ENCODE peak calls at places on chromosomes 13 and 19, in six cellular contexts. J, A, T, S, G and I are unnamed samples.

GRCh38 chr19:18173572-18174294 is at the start of gene IFI30:
- DNase-seq in J (no peak), T (no peak), G (peak; percentile 60), S (peak; percentile 95), A (no peak), I (no peak)

GRCh38 chr13:97141564-97142005 is 80.5 kb upstream of the MBNL2 start:
- DNase-seq in T (no peak), A (peak; percentile 94), J (peak; percentile 82), S (no peak), G (no peak), I (no peak)

GRCh38 chr19:14139944-14140343 is 3.6 kb upstream of the ASF1B start:
- DNase-seq in J (no peak), S (no peak), A (no peak), G (no peak), T (no peak), I (no peak)

GRCh38 chr19:41352609-41353465 is 885 bp downstream of the TGFB1 start:
- DNase-seq in J (peak; percentile 72), G (peak; percentile 72), T (no peak), S (peak; percentile 89), A (peak; percentile 44), I (no peak)

GRCh38 chr13:110949116-110949515 is 34.2 kb upstream of the ANKRD10 start:
- DNase-seq in A (no peak), J (peak; percentile 68), T (no peak), S (no peak), G (no peak), I (no peak)

GRCh38 chr19:1171755-1172352 is 2.2 kb downstream of the SBNO2 start:
- DNase-seq in G (no peak), J (no peak), T (peak; percentile 62), S (no peak), A (no peak), I (peak; percentile 59)

GRCh38 chr19:47895165-47895782 is 9.2 kb upstream of the SULT2A1 start:
- DNase-seq in S (no peak), A (no peak), T (no peak), J (no peak), G (no peak), I (no peak)

GRCh38 chr13:20654156-20654555 is 49.3 kb upstream of the IL17D start:
- DNase-seq in A (peak; percentile 53), S (no peak), J (no peak), G (no peak), T (no peak), I (no peak)

GRCh38 chr19:18287836-18288772 is 6.7 kb upstream of the JUND start:
- DNase-seq in S (no peak), G (no peak), T (no peak), A (no peak), J (peak; percentile 41), I (no peak)

GRCh38 chr13:43894438-43894837 is 14.7 kb downstream of the LACC1 start:
- DNase-seq in T (no peak), J (no peak), A (no peak), G (no peak), S (no peak), I (no peak)

GRCh38 chr13:29917573-29918091 is 67.2 kb upstream of the UBL3 start:
- DNase-seq in G (no peak), T (no peak), J (no peak), S (no peak), A (peak; percentile 48), I (no peak)

GRCh38 chr13:40384976-40385857 is 281.2 kb downstream of the FOXO1 start:
- DNase-seq in G (no peak), A (no peak), S (no peak), T (no peak), J (no peak), I (no peak)

GRCh38 chr13:40381935-40382764 is 284.3 kb downstream of the FOXO1 start:
- DNase-seq in J (no peak), S (no peak), T (no peak), G (no peak), A (no peak), I (no peak)

GRCh38 chr13:40385858-40386180 is 280.6 kb downstream of the FOXO1 start:
- DNase-seq in A (no peak), T (no peak), S (no peak), J (no peak), G (no peak), I (no peak)

GRCh38 chr13:40383132-40383531 is 283.3 kb downstream of the FOXO1 start:
- DNase-seq in A (no peak), G (no peak), S (no peak), T (no peak), J (no peak), I (no peak)

GRCh38 chr13:40383922-40384321 is 282.5 kb downstream of the FOXO1 start:
- DNase-seq in G (no peak), T (no peak), A (no peak), S (no peak), J (no peak), I (no peak)
- H3K4me1 ChIP-seq in G (peaks cover 8% of the 10 kb centered on the region), T (peaks cover 7% of the 10 kb centered on the region), A (peaks cover 2% of the 10 kb centered on the region), S (peaks cover 4% of the 10 kb centered on the region), J (peaks cover 23% of the 10 kb centered on the region), I (peaks cover 17% of the 10 kb centered on the region)

GRCh38 chr19:56594783-56595547 is at the start of gene ZNF71:
- DNase-seq in A (peak; percentile 78), S (peak; percentile 97), G (peak; percentile 74), J (peak; percentile 89), T (peak; percentile 89), I (peak; percentile 81)

GRCh38 chr19:56597696-56598095 is 2.6 kb downstream of the ZNF71 start:
- DNase-seq in G (no peak), S (no peak), T (no peak), J (no peak), A (peak; percentile 27), I (no peak)

GRCh38 chr19:56595548-56595899 is 422 bp downstream of the ZNF71 start:
- DNase-seq in J (no peak), S (no peak), G (no peak), A (peak; percentile 9), T (no peak), I (no peak)

GRCh38 chr19:56594446-56594782 is 688 bp upstream of the ZNF71 start:
- DNase-seq in S (no peak), T (no peak), J (no peak), A (no peak), G (no peak), I (no peak)

GRCh38 chr19:56596676-56597075 is 1.6 kb downstream of the ZNF71 start:
- DNase-seq in G (no peak), S (no peak), J (no peak), T (no peak), A (no peak), I (no peak)
- H3K4me3 ChIP-seq in G (no peak overlapping the region), S (no peak overlapping the region), J (no peak overlapping the region), T (no peak overlapping the region), A (no peak overlapping the region), I (no peak overlapping the region)

GRCh38 chr13:28136916-28137315 is 1.4 kb upstream of the PAN3 start:
- DNase-seq in T (no peak), G (no peak), J (no peak), S (no peak), A (no peak), I (no peak)

GRCh38 chr13:28140433-28141125 is 2.2 kb downstream of the PAN3 start:
- DNase-seq in T (no peak), J (no peak), S (no peak), G (no peak), A (peak; percentile 8), I (no peak)

GRCh38 chr13:28138756-28139470 is 568 bp downstream of the PAN3 start:
- DNase-seq in A (peak; percentile 91), G (peak; percentile 81), T (peak; percentile 89), S (peak; percentile 96), J (peak; percentile 85), I (peak; percentile 74)

GRCh38 chr13:28137556-28137955 is 789 bp upstream of the PAN3 start:
- DNase-seq in S (no peak), T (no peak), J (no peak), G (no peak), A (no peak), I (no peak)

DNA sequence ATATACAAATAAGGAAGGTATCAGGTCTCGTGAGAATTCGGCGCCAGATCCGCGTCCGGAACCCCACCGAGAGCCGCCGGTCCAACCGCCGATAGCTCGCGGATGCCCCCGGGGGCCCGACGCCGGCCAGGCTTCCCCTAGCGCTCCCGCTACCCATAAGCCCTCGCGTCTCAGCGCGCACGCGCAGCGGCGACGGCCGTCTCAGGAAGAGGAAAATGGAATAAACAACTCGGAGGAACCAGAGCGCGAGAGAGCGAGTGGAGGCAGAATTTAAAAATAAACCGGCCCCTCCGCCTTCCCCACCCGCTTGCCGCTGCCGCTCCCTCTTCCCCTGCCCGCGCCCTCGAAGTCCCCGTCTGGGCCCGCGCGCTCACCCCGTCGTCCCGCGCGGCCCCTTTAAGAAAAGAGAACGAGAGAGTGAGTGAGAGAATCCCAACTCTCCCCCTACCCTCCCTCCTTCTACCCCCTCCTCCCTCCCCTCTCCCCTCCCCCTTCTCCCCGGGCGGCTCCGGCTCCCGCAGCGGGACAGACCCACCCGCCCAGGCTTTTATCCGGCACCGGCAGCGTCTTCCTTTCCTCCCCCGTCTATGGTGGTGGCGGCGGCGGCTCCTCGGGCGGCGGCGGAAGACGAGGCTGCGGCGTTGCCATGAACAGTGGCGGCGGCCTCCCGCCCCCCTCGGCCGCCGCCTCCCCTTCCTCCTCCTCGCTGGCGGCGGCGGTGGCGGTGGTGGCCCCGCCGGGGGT is at the start of gene PAN3:
- DNase-seq in T (peak; percentile 95), A (peak; percentile 89), S (peak; percentile 97), G (peak; percentile 90), J (peak; percentile 89), I (peak; percentile 86)
- H3K4me1 ChIP-seq in T (peaks cover 27% of the 10 kb centered on the region), A (peaks cover 5% of the 10 kb centered on the region), S (peaks cover 3% of the 10 kb centered on the region), G (peaks cover 39% of the 10 kb centered on the region), J (peaks cover 4% of the 10 kb centered on the region), I (peaks cover 11% of the 10 kb centered on the region)

GRCh38 chr19:12784871-12785430 is 6.3 kb upstream of the JUNB start:
- DNase-seq in T (no peak), A (peak; percentile 26), J (peak; percentile 72), G (peak; percentile 25), S (no peak), I (no peak)

GRCh38 chr19:12785431-12786011 is 5.8 kb upstream of the JUNB start:
- DNase-seq in S (no peak), J (no peak), T (no peak), A (no peak), G (no peak), I (no peak)

GRCh38 chr19:12783849-12784393 is 7.4 kb upstream of the JUNB start:
- DNase-seq in T (no peak), A (no peak), G (no peak), J (peak; percentile 83), S (peak; percentile 93), I (peak; percentile 94)

GRCh38 chr19:12783226-12783848 is 7.9 kb upstream of the JUNB start:
- DNase-seq in G (no peak), A (no peak), T (no peak), S (no peak), J (peak; percentile 65), I (no peak)

DNA sequence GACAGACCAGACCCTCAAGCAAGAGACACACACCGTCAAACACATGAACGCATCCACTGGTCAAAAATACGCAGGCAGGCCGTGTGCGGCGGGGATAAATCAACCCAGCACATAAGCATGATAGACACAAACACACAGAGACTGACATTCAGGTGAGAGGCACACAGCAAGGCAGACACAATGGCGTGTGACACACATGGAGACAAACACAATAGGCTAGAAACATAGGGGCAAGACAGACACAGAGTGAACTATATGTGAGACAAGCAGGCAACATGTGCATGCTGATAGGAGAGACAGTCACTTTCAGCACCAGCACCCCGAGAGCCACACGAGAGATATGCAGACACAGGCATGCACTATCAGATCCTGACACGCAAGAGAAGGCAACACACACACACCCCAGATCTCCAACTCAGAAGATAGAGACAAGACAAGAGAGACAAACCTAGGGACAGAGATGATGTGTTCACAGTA is 6.9 kb upstream of the JUNB start:
- DNase-seq in J (no peak), A (peak; percentile 46), G (peak; percentile 27), S (no peak), T (no peak), I (no peak)
- H3K4me3 ChIP-seq in J (no peak overlapping the region), A (no peak overlapping the region), G (peak overlapping the region; percentile 29), S (peak overlapping the region; percentile 7), T (peak overlapping the region; percentile 50), I (no peak overlapping the region)

GRCh38 chr19:6238643-6239281 is 41.0 kb downstream of the MLLT1 start:
- DNase-seq in A (peak; percentile 34), G (no peak), S (peak; percentile 65), T (no peak), J (no peak), I (peak; percentile 52)
- H3K4me1 ChIP-seq in A (peaks cover 28% of the 10 kb centered on the region), G (peaks cover 30% of the 10 kb centered on the region), S (peaks cover 49% of the 10 kb centered on the region), T (peaks cover 96% of the 10 kb centered on the region), J (peaks cover 17% of the 10 kb centered on the region), I (peaks cover 36% of the 10 kb centered on the region)